ENCODE peak calls at places on chromosome 2, in five cellular contexts. K, N, P, E and W are unnamed samples.

GRCh38 chr2:206213514-206213845 is 53.8 kb downstream of the EEF1B2 start:
- DNase-seq in K (no peak), N (no peak), P (no peak), E (no peak), W (no peak)

GRCh38 chr2:157261199-157261782 is 3.8 kb downstream of the GALNT5 start:
- DNase-seq in K (peak; percentile 53), N (peak; percentile 47), P (no peak), E (peak; percentile 61), W (no peak)

GRCh38 chr2:235105821-235106359 is 154.1 kb downstream of the SH3BP4 start:
- DNase-seq in K (no peak), N (peak; percentile 19), P (no peak), E (no peak), W (no peak)

GRCh38 chr2:228417966-228418365 is 236.5 kb upstream of the SPHKAP start:
- DNase-seq in K (peak; percentile 46), N (no peak), P (no peak), E (no peak), W (no peak)

GRCh38 chr2:165524720-165525119 is 55.2 kb downstream of the CSRNP3 start:
- DNase-seq in K (no peak), N (no peak), P (no peak), E (no peak), W (no peak)

GRCh38 chr2:215664847-215665525 is 229.1 kb upstream of the FN1 start:
- DNase-seq in K (peak; percentile 96), N (peak; percentile 83), P (no peak), E (no peak), W (no peak)

GRCh38 chr2:226791056-226791486 is 8.5 kb downstream of the IRS1 start:
- DNase-seq in K (peak; percentile 59), N (peak; percentile 78), P (no peak), E (no peak), W (no peak)

GRCh38 chr2:150644298-150645067 is 157.0 kb upstream of the RND3 start:
- DNase-seq in K (peak; percentile 89), N (peak; percentile 73), P (no peak), E (no peak), W (no peak)

GRCh38 chr2:85906748-85907147 is 18.0 kb upstream of the ST3GAL5 start:
- DNase-seq in K (no peak), N (no peak), P (no peak), E (no peak), W (no peak)

GRCh38 chr2:188776634-188777033 is 197.5 kb upstream of the COL3A1 start:
- DNase-seq in K (peak; percentile 89), N (peak; percentile 75), P (no peak), E (no peak), W (no peak)